ENCODE peak calls at places on chromosomes 13 and 19, in four cellular contexts. B, I, C and T are unnamed samples.
A peak's percentile ranks its signal among the peaks of the same experiment; 100 is the strongest.

GRCh38 chr19:29610574-29611271 is 4.6 kb downstream of the POP4 start:
- DNase-seq in B (peak; percentile 71), I (peak; percentile 64), C (peak; percentile 75), T (peak; percentile 89)

GRCh38 chr13:101751488-101751887 is 299.0 kb downstream of the ITGBL1 start:
- DNase-seq in B (no peak), I (no peak), C (no peak), T (no peak)

GRCh38 chr19:7853760-7854107 is 20.5 kb downstream of the PRR36 start:
- DNase-seq in B (no peak), I (no peak), C (no peak), T (no peak)

GRCh38 chr19:334296-335071 is 10.1 kb downstream of the MIER2 start:
- DNase-seq in B (no peak), I (no peak), C (no peak), T (no peak)

GRCh38 chr13:98390086-98390697 is 186.7 kb downstream of the STK24 start:
- DNase-seq in B (no peak), I (no peak), C (no peak), T (no peak)

GRCh38 chr13:49927755-49928154 is 8.4 kb downstream of the SPRYD7 start:
- DNase-seq in B (no peak), I (no peak), C (no peak), T (no peak)

GRCh38 chr13:27551563-27551962 is 68.8 kb downstream of the LNX2 start:
- DNase-seq in B (no peak), I (no peak), C (no peak), T (no peak)

GRCh38 chr13:19818223-19818842 is 35.6 kb upstream of the PSPC1 start:
- DNase-seq in B (peak; percentile 14), I (peak; percentile 4), C (no peak), T (peak; percentile 95)

GRCh38 chr13:98026457-98026857 is 73.0 kb downstream of the IPO5 start:
- DNase-seq in B (no peak), I (peak; percentile 96), C (no peak), T (no peak)

GRCh38 chr19:31518216-31518615 is 169.0 kb upstream of the TSHZ3 start:
- DNase-seq in B (no peak), I (no peak), C (no peak), T (no peak)

GRCh38 chr19:8243146-8243545 is 34.0 kb downstream of the CERS4 start:
- DNase-seq in B (no peak), I (no peak), C (no peak), T (no peak)

GRCh38 chr19:36128392-36128736 is 11.5 kb upstream of the CAPNS1 start:
- DNase-seq in B (peak; percentile 33), I (peak; percentile 52), C (no peak), T (peak; percentile 44)

GRCh38 chr19:8654591-8655339 is 24.3 kb downstream of the NFILZ start:
- DNase-seq in B (peak; percentile 82), I (no peak), C (no peak), T (peak; percentile 78)

GRCh38 chr13:30520571-30520970 is 54.8 kb upstream of the HMGB1 start:
- DNase-seq in B (no peak), I (no peak), C (no peak), T (no peak)

GRCh38 chr13:24511019-24511823 is 1.4 kb downstream of the PARP4 start:
- DNase-seq in B (no peak), I (peak; percentile 26), C (peak; percentile 63), T (no peak)

GRCh38 chr19:6498294-6499036 is 3.6 kb downstream of the TUBB4A start:
- DNase-seq in B (peak; percentile 10), I (no peak), C (no peak), T (no peak)

GRCh38 chr19:7483720-7484201 is 5.1 kb downstream of the PEX11G start:
- DNase-seq in B (peak; percentile 64), I (no peak), C (no peak), T (no peak)

GRCh38 chr19:13861714-13862531 is 15.0 kb upstream of the NANOS3 start:
- DNase-seq in B (peak; percentile 90), I (peak; percentile 77), C (peak; percentile 79), T (peak; percentile 95)

GRCh38 chr19:48844472-48844871 is 8.2 kb upstream of the HSD17B14 start:
- DNase-seq in B (peak; percentile 76), I (peak; percentile 82), C (no peak), T (no peak)

GRCh38 chr19:55259540-55260210 is 858 bp upstream of the PPP6R1 start:
- DNase-seq in B (no peak), I (no peak), C (no peak), T (no peak)

GRCh38 chr19:50249636-50250035 is 46.2 kb downstream of the MYH14 start:
- DNase-seq in B (no peak), I (no peak), C (no peak), T (no peak)

GRCh38 chr19:50250450-50251136 is 47.2 kb downstream of the MYH14 start:
- DNase-seq in B (no peak), I (no peak), C (no peak), T (no peak)

GRCh38 chr19:50255115-50255514 is 51.7 kb downstream of the MYH14 start:
- DNase-seq in B (peak; percentile 49), I (no peak), C (no peak), T (peak; percentile 31)

GRCh38 chr19:50252887-50253268 is 49.5 kb downstream of the MYH14 start:
- DNase-seq in B (no peak), I (no peak), C (no peak), T (no peak)

GRCh38 chr19:50252111-50252886 is 48.9 kb downstream of the MYH14 start:
- DNase-seq in B (peak; percentile 64), I (no peak), C (no peak), T (peak; percentile 82)
- TF ChIP-seq TCF7 in B (no peak), I (no peak), C (no peak), T (no peak)

DNA sequence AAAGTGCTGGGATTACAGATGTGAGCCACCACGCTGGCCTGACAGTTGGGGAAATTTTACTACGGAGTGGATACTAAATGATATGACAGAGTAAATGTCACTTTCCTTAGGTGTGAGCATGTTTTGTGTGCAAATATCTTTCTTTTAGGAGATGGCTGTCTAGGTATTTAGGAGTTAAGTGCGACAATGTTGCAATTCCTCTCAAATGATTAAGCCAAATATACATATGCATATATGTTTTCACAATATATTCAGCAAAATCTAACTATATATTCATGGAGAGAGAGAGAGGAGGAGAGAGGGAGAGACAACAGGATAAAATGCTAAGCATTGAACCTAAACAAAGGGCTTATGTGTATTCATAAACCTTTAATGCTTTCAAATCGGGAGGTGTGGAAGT is 5.4 kb upstream of the SERTAD3 start:
- DNase-seq in B (no peak), I (no peak), C (no peak), T (no peak)
- TF ChIP-seq TCF7 in B (no peak), I (no peak), C (no peak), T (no peak)

GRCh38 chr19:2015611-2015950 is at the start of gene BTBD2:
- DNase-seq in B (no peak), I (no peak), C (no peak), T (no peak)
- TF ChIP-seq TCF7 in B (no peak), I (no peak), C (no peak), T (no peak)

GRCh38 chr19:11457115-11457514 is 21.7 kb downstream of the PRKCSH start:
- DNase-seq in B (peak; percentile 68), I (no peak), C (no peak), T (no peak)
- TF ChIP-seq TCF7 in B (no peak), I (no peak), C (no peak), T (no peak)

DNA sequence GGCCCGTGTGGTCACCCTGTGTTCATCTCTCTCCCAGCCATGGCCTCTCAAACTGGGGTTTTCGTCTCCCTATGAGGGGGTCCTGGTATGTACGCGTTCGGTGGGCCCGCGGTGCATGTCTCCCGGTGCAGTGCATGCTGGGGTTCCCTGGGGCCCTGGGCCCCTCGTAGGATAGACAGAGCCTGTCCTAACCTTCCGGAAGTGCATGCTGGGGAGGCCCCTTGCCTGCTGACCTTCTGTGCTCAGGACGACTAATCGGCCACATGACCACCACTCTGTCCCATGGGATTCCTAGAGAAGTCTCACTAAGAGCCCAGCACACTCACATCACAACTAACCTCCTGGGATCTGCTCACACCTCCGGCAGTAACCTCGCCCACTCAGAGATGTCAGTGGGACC is 4.9 kb upstream of the USE1 start:
- DNase-seq in B (no peak), I (no peak), C (no peak), T (no peak)
- TF ChIP-seq TCF7 in B (no peak), I (no peak), C (no peak), T (no peak)

DNA sequence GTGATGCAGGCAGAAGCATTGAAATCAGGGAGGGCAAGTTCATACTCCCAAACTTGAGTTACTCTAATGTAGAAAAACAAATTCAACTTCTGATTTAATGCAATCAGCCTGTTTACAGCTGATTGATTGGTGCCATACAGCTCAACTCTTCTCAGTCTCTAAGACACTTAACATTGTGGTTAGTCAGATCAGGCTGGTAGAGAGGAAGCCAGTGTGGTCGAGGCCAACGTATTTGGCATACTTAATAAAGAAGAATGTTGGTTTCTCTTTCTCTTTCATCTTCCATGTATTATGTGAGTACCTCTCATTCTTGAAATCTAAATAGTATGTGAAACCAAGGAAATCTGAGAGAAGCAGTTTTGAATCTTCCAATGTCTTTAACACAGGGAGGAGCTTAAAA is 255.0 kb upstream of the SLITRK1 start:
- DNase-seq in B (no peak), I (no peak), C (peak; percentile 64), T (no peak)
- TF ChIP-seq TCF7 in B (no peak), I (no peak), C (no peak), T (no peak)

DNA sequence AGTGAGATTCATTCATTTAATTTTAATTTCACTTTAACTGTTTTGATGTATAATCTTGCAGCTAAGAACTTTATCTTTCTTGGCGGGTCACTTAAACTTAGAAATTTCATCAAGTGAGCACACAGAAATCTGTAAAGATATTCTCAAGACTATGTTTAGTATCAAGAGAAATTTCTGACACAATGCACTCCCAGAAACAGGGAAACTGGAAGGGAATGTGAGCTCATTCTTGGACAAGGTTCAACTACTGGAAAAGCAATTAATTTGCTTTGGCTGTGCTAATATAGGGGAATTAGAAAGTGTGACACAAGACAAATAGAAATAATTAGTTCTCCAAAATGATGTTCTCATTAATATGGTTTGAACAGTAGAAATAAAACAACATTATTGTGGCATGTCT is 402.3 kb downstream of the DACH1 start:
- DNase-seq in B (no peak), I (no peak), C (no peak), T (no peak)
- TF ChIP-seq TCF7 in B (no peak), I (no peak), C (no peak), T (no peak)